ENCODE peak calls at places on chromosome 2, in four cellular contexts. B is A549; V is CD4-positive, CD25-positive, alpha-beta regulatory T cell; N is tibial artery. Y is an unnamed sample. For H3K4me1, the result is how much of the 10 kb centered on the place peaks cover.

GRCh38 chr2:195600796-195601195 is 56.2 kb upstream of the SLC39A10 start:
- DNase-seq in B (no peak), V (no peak), N (no peak), Y (no peak)

GRCh38 chr2:24439280-24439970 is 51.6 kb upstream of the NCOA1 start:
- DNase-seq in B (no peak), V (no peak), N (no peak), Y (no peak)

GRCh38 chr2:73013941-73014340 is 57.6 kb downstream of the SFXN5 start:
- DNase-seq in B (no peak), V (no peak), N (no peak), Y (no peak)

GRCh38 chr2:171154348-171154747 is 6.3 kb downstream of the TLK1 start:
- DNase-seq in B (no peak), V (no peak), N (no peak), Y (no peak)

GRCh38 chr2:228674155-228674554 is 492.7 kb upstream of the SPHKAP start:
- DNase-seq in B (no peak), V (no peak), N (no peak), Y (no peak)

GRCh38 chr2:238286551-238286950 is 1.9 kb downstream of the PER2 start:
- DNase-seq in B (no peak), V (no peak), N (peak), Y (peak)

GRCh38 chr2:29147963-29148362 is 32.7 kb downstream of the CLIP4 start:
- DNase-seq in B (no peak), V (no peak), N (no peak), Y (no peak)

GRCh38 chr2:203869207-203869606 is 1.6 kb downstream of the CTLA4 start:
- DNase-seq in B (no peak), V (no peak), N (no peak), Y (no peak)

GRCh38 chr2:188314314-188315054 is 22.8 kb downstream of the GULP1 start:
- DNase-seq in B (no peak), V (no peak), N (no peak), Y (no peak)

GRCh38 chr2:112541315-112542122 is 746 bp upstream of the POLR1B start:
- DNase-seq in B (peak), V (no peak), N (peak), Y (peak)

GRCh38 chr2:11807156-11808015 is 61.0 kb downstream of the LPIN1 start:
- DNase-seq in B (no peak), V (no peak), N (no peak), Y (no peak)

GRCh38 chr2:120398051-120398960 is 52.4 kb downstream of the INHBB start:
- DNase-seq in B (peak), V (no peak), N (peak), Y (no peak)

GRCh38 chr2:151156431-151156830 is 105.2 kb downstream of the RBM43 start:
- DNase-seq in B (no peak), V (no peak), N (no peak), Y (no peak)

GRCh38 chr2:62217980-62218379 is 22.1 kb downstream of the B3GNT2 start:
- DNase-seq in B (no peak), V (no peak), N (no peak), Y (no peak)

GRCh38 chr2:62215306-62216064 is 19.6 kb downstream of the B3GNT2 start:
- DNase-seq in B (no peak), V (no peak), N (no peak), Y (no peak)

GRCh38 chr2:62217421-62217820 is 21.5 kb downstream of the B3GNT2 start:
- DNase-seq in B (no peak), V (no peak), N (no peak), Y (no peak)

GRCh38 chr2:62216113-62216512 is 20.2 kb downstream of the B3GNT2 start:
- DNase-seq in B (no peak), V (no peak), N (no peak), Y (no peak)

GRCh38 chr2:62216616-62217015 is 20.7 kb downstream of the B3GNT2 start:
- DNase-seq in B (no peak), V (no peak), N (peak), Y (no peak)
- H3K4me1 ChIP-seq in B (under half), V (half or more), N (half or more), Y (under half)

GRCh38 chr2:177231270-177231669 is 18.7 kb downstream of the HNRNPA3 start:
- DNase-seq in B (no peak), V (no peak), N (no peak), Y (no peak)
- H3K4me1 ChIP-seq in B (half or more), V (under half), N (under half), Y (under half)

GRCh38 chr2:216679658-216680024 is 15.7 kb downstream of the IGFBP5 start:
- DNase-seq in B (no peak), V (no peak), N (peak), Y (peak)
- H3K4me1 ChIP-seq in B (under half), V (under half), N (half or more), Y (under half)

GRCh38 chr2:10387033-10387432 is 61.1 kb downstream of the ODC1 start:
- DNase-seq in B (no peak), V (no peak), N (no peak), Y (no peak)

GRCh38 chr2:10382313-10383061 is 65.6 kb downstream of the ODC1 start:
- DNase-seq in B (no peak), V (peak), N (no peak), Y (no peak)

GRCh38 chr2:10385501-10385900 is 62.6 kb downstream of the ODC1 start:
- DNase-seq in B (no peak), V (no peak), N (no peak), Y (no peak)

GRCh38 chr2:10385933-10386773 is 62.0 kb downstream of the ODC1 start:
- DNase-seq in B (peak), V (no peak), N (no peak), Y (no peak)

DNA sequence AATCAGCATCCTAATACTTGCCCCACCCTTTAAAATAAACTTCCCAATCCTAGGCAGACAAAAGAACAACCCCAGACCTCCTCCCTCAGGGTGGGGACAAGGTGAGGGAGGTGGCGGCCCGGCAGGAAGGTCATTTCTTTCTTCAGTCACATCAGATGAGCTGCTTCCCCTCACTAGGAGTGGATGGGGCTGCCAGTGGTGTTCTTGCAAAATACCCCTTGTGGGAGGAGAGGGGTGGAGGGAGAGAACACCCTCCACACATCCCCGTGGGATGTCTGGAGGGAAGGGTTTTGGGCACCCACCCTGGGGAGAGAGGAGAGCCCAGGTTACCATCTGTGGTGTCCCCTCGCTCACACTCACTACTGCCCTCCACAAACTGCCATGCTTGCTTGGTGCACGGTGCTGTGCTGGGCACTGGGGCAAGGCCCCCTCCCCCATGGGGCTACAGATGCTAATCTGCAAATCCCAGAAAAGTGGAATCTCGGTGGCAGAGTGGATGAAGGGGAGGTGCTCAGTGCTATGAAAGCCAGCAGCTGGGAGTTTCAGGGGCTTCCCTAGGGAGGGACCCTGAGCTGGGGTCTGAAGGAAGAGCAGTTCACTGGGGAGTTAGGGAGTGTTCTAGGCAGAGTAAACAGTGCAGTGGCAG is 63.9 kb downstream of the ODC1 start:
- DNase-seq in B (no peak), V (no peak), N (no peak), Y (no peak)
- H3K4me1 ChIP-seq in B (half or more), V (half or more), N (under half), Y (under half)

GRCh38 chr2:157182834-157183396 is 74.6 kb upstream of the GALNT5 start:
- DNase-seq in B (peak), V (no peak), N (no peak), Y (no peak)
- H3K4me1 ChIP-seq in B (under half), V (under half), N (under half), Y (under half)

GRCh38 chr2:36456227-36456788 is 100.7 kb downstream of the CRIM1 start:
- DNase-seq in B (no peak), V (no peak), N (peak), Y (peak)
- H3K4me1 ChIP-seq in B (half or more), V (under half), N (half or more), Y (under half)

DNA sequence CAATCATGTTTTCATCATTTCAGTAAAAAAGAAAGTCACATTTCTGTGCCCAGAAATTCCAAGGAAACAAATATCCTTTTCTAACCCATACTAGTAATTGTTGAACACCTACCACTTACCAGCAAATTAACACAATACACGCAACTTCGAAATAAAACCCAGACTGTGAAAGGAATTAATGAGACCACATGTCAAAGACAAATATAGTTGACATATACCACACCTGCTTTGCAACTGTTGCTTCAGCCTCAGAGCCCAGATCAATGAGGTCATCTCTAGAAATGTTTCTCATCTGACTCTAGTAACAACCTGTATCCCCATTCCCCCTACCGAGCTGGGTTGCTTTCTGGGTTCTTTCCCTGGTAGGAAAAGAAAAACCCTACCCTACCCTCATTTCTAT is 52.6 kb downstream of the TRIP12 start:
- DNase-seq in B (no peak), V (no peak), N (no peak), Y (no peak)
- H3K4me1 ChIP-seq in B (under half), V (under half), N (under half), Y (under half)

GRCh38 chr2:133264951-133265949 is 303.0 kb downstream of the NCKAP5 start:
- DNase-seq in B (peak), V (no peak), N (no peak), Y (no peak)
- H3K4me1 ChIP-seq in B (under half), V (under half), N (under half), Y (under half)